ENCODE peak calls at places on chromosome 2, in six cellular contexts. One of them, this sample, is unnamed.

GRCh38 chr2:187567126-187567525 is 12.9 kb upstream of the TFPI start:
- DNase-seq in GM12878: no peak
- DNase-seq in K562: no peak
- DNase-seq in SK-N-SH: no peak
- DNase-seq in IMR-90: peak
- DNase-seq in HepG2: peak
- DNase-seq in this sample: no peak

GRCh38 chr2:144115892-144116291 is 404.0 kb downstream of the ZEB2 start:
- DNase-seq in IMR-90: peak
- DNase-seq in SK-N-SH: no peak
- DNase-seq in K562: no peak
- DNase-seq in GM12878: no peak
- DNase-seq in HepG2: no peak
- DNase-seq in this sample: no peak

GRCh38 chr2:133092571-133092970 is 422.6 kb upstream of the LYPD1 start:
- DNase-seq in HepG2: no peak
- DNase-seq in SK-N-SH: no peak
- DNase-seq in GM12878: no peak
- DNase-seq in K562: no peak
- DNase-seq in IMR-90: peak
- DNase-seq in this sample: no peak

GRCh38 chr2:231514951-231515297 is 15.3 kb downstream of the NMUR1 start:
- DNase-seq in IMR-90: no peak
- DNase-seq in SK-N-SH: no peak
- DNase-seq in GM12878: no peak
- DNase-seq in HepG2: no peak
- DNase-seq in K562: no peak
- DNase-seq in this sample: no peak

GRCh38 chr2:150063432-150063889 is 424.0 kb downstream of the RND3 start:
- DNase-seq in K562: no peak
- DNase-seq in GM12878: no peak
- DNase-seq in SK-N-SH: no peak
- DNase-seq in HepG2: no peak
- DNase-seq in IMR-90: peak
- DNase-seq in this sample: no peak

GRCh38 chr2:113175101-113175628 is 1.4 kb downstream of the PSD4 start:
- DNase-seq in HepG2: no peak
- DNase-seq in IMR-90: no peak
- DNase-seq in SK-N-SH: no peak
- DNase-seq in GM12878: peak
- DNase-seq in K562: no peak
- DNase-seq in this sample: no peak

GRCh38 chr2:127655209-127656073 is 9.5 kb downstream of the GPR17 start:
- DNase-seq in K562: no peak
- DNase-seq in IMR-90: no peak
- DNase-seq in HepG2: no peak
- DNase-seq in SK-N-SH: no peak
- DNase-seq in GM12878: no peak
- DNase-seq in this sample: no peak

GRCh38 chr2:70258532-70258875 is 567 bp downstream of the PCYOX1 start:
- DNase-seq in IMR-90: peak
- DNase-seq in HepG2: peak
- DNase-seq in K562: peak
- DNase-seq in SK-N-SH: peak
- DNase-seq in GM12878: no peak
- DNase-seq in this sample: peak

GRCh38 chr2:233501198-233502076 is 65.1 kb downstream of the USP40 start:
- DNase-seq in SK-N-SH: no peak
- DNase-seq in GM12878: no peak
- DNase-seq in IMR-90: peak
- DNase-seq in K562: no peak
- DNase-seq in HepG2: no peak
- DNase-seq in this sample: no peak

GRCh38 chr2:182951948-182952663 is 85.7 kb upstream of the FRZB start:
- DNase-seq in SK-N-SH: no peak
- DNase-seq in HepG2: no peak
- DNase-seq in IMR-90: no peak
- DNase-seq in GM12878: no peak
- DNase-seq in K562: no peak
- DNase-seq in this sample: no peak
- TF ChIP-seq SMC3 in SK-N-SH: no peak
- TF ChIP-seq SMC3 in HepG2: no peak
- TF ChIP-seq SMC3 in IMR-90: no peak
- TF ChIP-seq SMC3 in GM12878: no peak
- TF ChIP-seq SMC3 in K562: no peak
- TF ChIP-seq SMC3 in this sample: no peak

GRCh38 chr2:236731767-236732580 is 162.3 kb downstream of the ACKR3 start:
- DNase-seq in GM12878: no peak
- DNase-seq in IMR-90: peak
- DNase-seq in SK-N-SH: no peak
- DNase-seq in HepG2: no peak
- DNase-seq in K562: no peak
- DNase-seq in this sample: peak
- TF ChIP-seq SMC3 in GM12878: no peak
- TF ChIP-seq SMC3 in IMR-90: no peak
- TF ChIP-seq SMC3 in SK-N-SH: no peak
- TF ChIP-seq SMC3 in HepG2: no peak
- TF ChIP-seq SMC3 in K562: no peak
- TF ChIP-seq SMC3 in this sample: peak

GRCh38 chr2:190640124-190640523 is 8.8 kb upstream of the NAB1 start:
- DNase-seq in IMR-90: peak
- DNase-seq in K562: no peak
- DNase-seq in HepG2: no peak
- DNase-seq in GM12878: no peak
- DNase-seq in SK-N-SH: no peak
- DNase-seq in this sample: no peak
- TF ChIP-seq SMC3 in IMR-90: no peak
- TF ChIP-seq SMC3 in K562: no peak
- TF ChIP-seq SMC3 in HepG2: no peak
- TF ChIP-seq SMC3 in GM12878: no peak
- TF ChIP-seq SMC3 in SK-N-SH: no peak
- TF ChIP-seq SMC3 in this sample: no peak

DNA sequence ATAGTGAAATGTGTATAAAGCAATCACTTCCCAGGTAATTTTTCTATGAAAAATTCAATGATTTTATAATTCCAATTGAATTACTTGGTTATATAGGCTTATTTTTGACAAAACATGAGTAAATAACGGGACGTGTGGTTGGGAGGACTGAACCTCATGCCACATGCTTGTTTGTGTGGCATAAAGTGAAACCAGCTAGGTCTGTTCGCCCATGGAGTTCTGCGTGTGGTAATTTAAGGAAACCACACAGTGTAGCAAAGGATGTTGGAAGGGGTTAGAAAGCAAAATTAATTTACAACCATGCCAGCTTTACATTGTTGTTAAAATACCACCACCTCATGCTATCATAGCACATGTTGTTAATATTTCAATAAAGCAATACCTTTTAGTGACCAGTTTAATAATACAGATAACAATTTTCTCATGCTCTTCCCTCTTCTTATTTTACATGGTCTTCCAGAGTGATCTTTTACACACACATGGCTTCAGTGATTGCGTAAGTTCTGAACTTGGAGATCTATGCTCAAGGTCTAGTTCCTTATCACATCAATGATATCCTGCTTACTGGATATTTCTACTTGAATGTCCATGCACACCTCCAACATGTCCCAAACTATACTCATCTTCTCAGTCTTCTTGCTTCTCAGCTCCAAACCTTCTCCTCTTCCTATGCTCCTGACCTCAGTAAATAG is 156.4 kb upstream of the ITGA4 start:
- DNase-seq in GM12878: no peak
- DNase-seq in SK-N-SH: no peak
- DNase-seq in IMR-90: no peak
- DNase-seq in K562: no peak
- DNase-seq in HepG2: no peak
- DNase-seq in this sample: no peak
- TF ChIP-seq SMC3 in GM12878: no peak
- TF ChIP-seq SMC3 in SK-N-SH: no peak
- TF ChIP-seq SMC3 in IMR-90: no peak
- TF ChIP-seq SMC3 in K562: no peak
- TF ChIP-seq SMC3 in HepG2: no peak
- TF ChIP-seq SMC3 in this sample: no peak

GRCh38 chr2:238462782-238463396 is 36.2 kb downstream of the ASB1 start:
- DNase-seq in GM12878: peak
- DNase-seq in HepG2: peak
- DNase-seq in SK-N-SH: peak
- DNase-seq in IMR-90: peak
- DNase-seq in K562: peak
- DNase-seq in this sample: peak
- TF ChIP-seq SMC3 in GM12878: peak
- TF ChIP-seq SMC3 in HepG2: peak
- TF ChIP-seq SMC3 in SK-N-SH: peak
- TF ChIP-seq SMC3 in IMR-90: peak
- TF ChIP-seq SMC3 in K562: peak
- TF ChIP-seq SMC3 in this sample: peak

This sample was measured in A549.